ENCODE peak calls at places on chromosomes 13 and 19, in seven cellular contexts. H is ELF-1; Z is NCI-H1694; X is activated naive CD8-positive, alpha-beta T cell treated with anti-CD3 and anti-CD28 coated beads for 36 hours; B is NCI-H774; J is EL; S is HAP-1. O is an unnamed sample.

GRCh38 chr19:31554360-31554759 is 205.1 kb upstream of the TSHZ3 start:
- DNase-seq in H (no peak), Z (no peak), X (no peak), B (no peak), J (no peak), S (no peak), O (no peak)

GRCh38 chr19:2944775-2945574 is at the start of gene ZNF77:
- DNase-seq in H (peak; percentile 98), Z (peak; percentile 99), X (peak; percentile 96), B (peak; percentile 99), J (peak; percentile 99), S (peak; percentile 99), O (peak; percentile 98)

GRCh38 chr19:53982611-53983010 is 8.8 kb upstream of the CACNG6 start:
- DNase-seq in H (no peak), Z (no peak), X (peak; percentile 19), B (no peak), J (peak; percentile 43), S (peak; percentile 70), O (no peak)

GRCh38 chr19:48635263-48635965 is 1.8 kb downstream of the DBP start:
- DNase-seq in H (no peak), Z (no peak), X (peak; percentile 85), B (peak; percentile 65), J (peak; percentile 51), S (peak; percentile 83), O (peak; percentile 76)

GRCh38 chr13:94122300-94122699 is 357.2 kb downstream of the DCT start:
- DNase-seq in H (no peak), Z (no peak), X (no peak), B (no peak), J (no peak), S (no peak), O (no peak)

GRCh38 chr13:19596086-19596485 is 34.8 kb upstream of the TPTE2 start:
- DNase-seq in H (no peak), Z (no peak), X (no peak), B (no peak), J (no peak), S (no peak), O (no peak)

GRCh38 chr13:66001136-66001535 is 1229.0 kb downstream of the PCDH9 start:
- DNase-seq in H (no peak), Z (no peak), X (no peak), B (no peak), J (no peak), S (no peak), O (no peak)

GRCh38 chr13:102693250-102693649 is 1.6 kb downstream of the METTL21C start:
- DNase-seq in H (no peak), Z (peak; percentile 43), X (no peak), B (no peak), J (no peak), S (no peak), O (no peak)

GRCh38 chr19:4375620-4376228 is 24.6 kb downstream of the SH3GL1 start:
- DNase-seq in H (peak; percentile 75), Z (peak; percentile 25), X (no peak), B (no peak), J (peak; percentile 87), S (peak; percentile 81), O (no peak)

GRCh38 chr13:27354379-27354778 is 70.0 kb upstream of the GTF3A start:
- DNase-seq in H (no peak), Z (peak; percentile 89), X (no peak), B (no peak), J (peak; percentile 6), S (no peak), O (no peak)

GRCh38 chr13:48446454-48446853 is 33.5 kb upstream of the LPAR6 start:
- DNase-seq in H (no peak), Z (no peak), X (no peak), B (no peak), J (peak; percentile 72), S (no peak), O (no peak)

GRCh38 chr19:13097331-13098258 is 5.1 kb downstream of the LYL1 start:
- DNase-seq in H (no peak), Z (no peak), X (no peak), B (no peak), J (no peak), S (peak; percentile 61), O (no peak)

GRCh38 chr13:89726690-89727435 is 1620.6 kb upstream of the MIR17HG start:
- DNase-seq in H (no peak), Z (no peak), X (no peak), B (no peak), J (no peak), S (no peak), O (no peak)

GRCh38 chr13:79799049-79799448 is 318.1 kb downstream of the NDFIP2 start:
- DNase-seq in H (no peak), Z (peak; percentile 47), X (no peak), B (no peak), J (no peak), S (no peak), O (no peak)

GRCh38 chr19:4831351-4832340 is at the start of gene TICAM1:
- DNase-seq in H (no peak), Z (no peak), X (peak; percentile 80), B (peak; percentile 3), J (peak; percentile 69), S (peak; percentile 62), O (peak; percentile 61)